ENCODE peak calls at places on chromosomes 3 and 15, in eight cellular contexts. One of them, this sample, is unnamed.

GRCh38 chr3:193897791-193898190 is 238.2 kb upstream of the HES1 start:
- DNase-seq in bronchial epithelial cell: no peak
- DNase-seq in glutamatergic neuron: no peak
- DNase-seq in putamen: no peak
- DNase-seq in activated CD8-positive, alpha-beta memory T cell treated with anti-CD3 and anti-CD28 coated beads for 48 hours: no peak
- DNase-seq in activated naive CD4-positive, alpha-beta T cell treated with anti-CD3 and anti-CD28 coated beads, Interleukin-2, amount 10 ng/mL, durations not matched to agents 7 days and 5 days: no peak
- DNase-seq in CD8-positive, alpha-beta memory T cell: no peak
- DNase-seq in osteocyte: no peak
- DNase-seq in this sample: no peak

GRCh38 chr15:66703540-66703941 is 1.5 kb downstream of the SMAD6 start:
- DNase-seq in bronchial epithelial cell: no peak
- DNase-seq in glutamatergic neuron: peak; percentile 66
- DNase-seq in putamen: no peak
- DNase-seq in activated CD8-positive, alpha-beta memory T cell treated with anti-CD3 and anti-CD28 coated beads for 48 hours: no peak
- DNase-seq in activated naive CD4-positive, alpha-beta T cell treated with anti-CD3 and anti-CD28 coated beads, Interleukin-2, amount 10 ng/mL, durations not matched to agents 7 days and 5 days: peak; percentile 49
- DNase-seq in CD8-positive, alpha-beta memory T cell: peak; percentile 17
- DNase-seq in osteocyte: no peak
- DNase-seq in this sample: no peak

GRCh38 chr3:69324362-69325025 is 61.4 kb downstream of the FRMD4B start:
- DNase-seq in bronchial epithelial cell: no peak
- DNase-seq in glutamatergic neuron: no peak
- DNase-seq in putamen: no peak
- DNase-seq in activated CD8-positive, alpha-beta memory T cell treated with anti-CD3 and anti-CD28 coated beads for 48 hours: no peak
- DNase-seq in activated naive CD4-positive, alpha-beta T cell treated with anti-CD3 and anti-CD28 coated beads, Interleukin-2, amount 10 ng/mL, durations not matched to agents 7 days and 5 days: no peak
- DNase-seq in CD8-positive, alpha-beta memory T cell: no peak
- DNase-seq in osteocyte: no peak
- DNase-seq in this sample: peak; percentile 39

GRCh38 chr3:63015614-63016016 is 140.4 kb upstream of the CADPS start:
- DNase-seq in bronchial epithelial cell: no peak
- DNase-seq in glutamatergic neuron: peak; percentile 83
- DNase-seq in putamen: no peak
- DNase-seq in activated CD8-positive, alpha-beta memory T cell treated with anti-CD3 and anti-CD28 coated beads for 48 hours: no peak
- DNase-seq in activated naive CD4-positive, alpha-beta T cell treated with anti-CD3 and anti-CD28 coated beads, Interleukin-2, amount 10 ng/mL, durations not matched to agents 7 days and 5 days: no peak
- DNase-seq in CD8-positive, alpha-beta memory T cell: no peak
- DNase-seq in osteocyte: no peak
- DNase-seq in this sample: peak; percentile 62

GRCh38 chr3:38585791-38586420 is 63.6 kb downstream of the SCN5A start:
- DNase-seq in bronchial epithelial cell: no peak
- DNase-seq in glutamatergic neuron: no peak
- DNase-seq in putamen: no peak
- DNase-seq in activated CD8-positive, alpha-beta memory T cell treated with anti-CD3 and anti-CD28 coated beads for 48 hours: no peak
- DNase-seq in activated naive CD4-positive, alpha-beta T cell treated with anti-CD3 and anti-CD28 coated beads, Interleukin-2, amount 10 ng/mL, durations not matched to agents 7 days and 5 days: peak; percentile 11
- DNase-seq in CD8-positive, alpha-beta memory T cell: no peak
- DNase-seq in osteocyte: peak; percentile 72
- DNase-seq in this sample: no peak

GRCh38 chr15:67108122-67108871 is 42.9 kb downstream of the SMAD3 start:
- DNase-seq in bronchial epithelial cell: no peak
- DNase-seq in glutamatergic neuron: no peak
- DNase-seq in putamen: no peak
- DNase-seq in activated CD8-positive, alpha-beta memory T cell treated with anti-CD3 and anti-CD28 coated beads for 48 hours: no peak
- DNase-seq in activated naive CD4-positive, alpha-beta T cell treated with anti-CD3 and anti-CD28 coated beads, Interleukin-2, amount 10 ng/mL, durations not matched to agents 7 days and 5 days: no peak
- DNase-seq in CD8-positive, alpha-beta memory T cell: no peak
- DNase-seq in osteocyte: no peak
- DNase-seq in this sample: no peak

GRCh38 chr15:79427781-79428598 is 4.1 kb upstream of the MINAR1 start:
- DNase-seq in bronchial epithelial cell: no peak
- DNase-seq in glutamatergic neuron: no peak
- DNase-seq in putamen: no peak
- DNase-seq in activated CD8-positive, alpha-beta memory T cell treated with anti-CD3 and anti-CD28 coated beads for 48 hours: no peak
- DNase-seq in activated naive CD4-positive, alpha-beta T cell treated with anti-CD3 and anti-CD28 coated beads, Interleukin-2, amount 10 ng/mL, durations not matched to agents 7 days and 5 days: no peak
- DNase-seq in CD8-positive, alpha-beta memory T cell: no peak
- DNase-seq in osteocyte: no peak
- DNase-seq in this sample: no peak

GRCh38 chr15:69862540-69862939 is 235.2 kb downstream of the TLE3 start:
- DNase-seq in bronchial epithelial cell: no peak
- DNase-seq in glutamatergic neuron: no peak
- DNase-seq in putamen: no peak
- DNase-seq in activated CD8-positive, alpha-beta memory T cell treated with anti-CD3 and anti-CD28 coated beads for 48 hours: no peak
- DNase-seq in activated naive CD4-positive, alpha-beta T cell treated with anti-CD3 and anti-CD28 coated beads, Interleukin-2, amount 10 ng/mL, durations not matched to agents 7 days and 5 days: no peak
- DNase-seq in CD8-positive, alpha-beta memory T cell: no peak
- DNase-seq in osteocyte: no peak
- DNase-seq in this sample: no peak

GRCh38 chr15:74122403-74123130 is 7.8 kb upstream of the ISLR2 start:
- DNase-seq in bronchial epithelial cell: no peak
- DNase-seq in glutamatergic neuron: no peak
- DNase-seq in putamen: no peak
- DNase-seq in activated CD8-positive, alpha-beta memory T cell treated with anti-CD3 and anti-CD28 coated beads for 48 hours: no peak
- DNase-seq in activated naive CD4-positive, alpha-beta T cell treated with anti-CD3 and anti-CD28 coated beads, Interleukin-2, amount 10 ng/mL, durations not matched to agents 7 days and 5 days: no peak
- DNase-seq in CD8-positive, alpha-beta memory T cell: no peak
- DNase-seq in osteocyte: no peak
- DNase-seq in this sample: no peak

GRCh38 chr15:68983821-68984517 is 30.5 kb upstream of the NOX5 start:
- DNase-seq in bronchial epithelial cell: no peak
- DNase-seq in glutamatergic neuron: no peak
- DNase-seq in putamen: no peak
- DNase-seq in activated CD8-positive, alpha-beta memory T cell treated with anti-CD3 and anti-CD28 coated beads for 48 hours: no peak
- DNase-seq in activated naive CD4-positive, alpha-beta T cell treated with anti-CD3 and anti-CD28 coated beads, Interleukin-2, amount 10 ng/mL, durations not matched to agents 7 days and 5 days: no peak
- DNase-seq in CD8-positive, alpha-beta memory T cell: no peak
- DNase-seq in osteocyte: no peak
- DNase-seq in this sample: no peak

GRCh38 chr15:72585659-72586058 is 68.8 kb upstream of the GOLGA6B start:
- DNase-seq in bronchial epithelial cell: peak; percentile 9
- DNase-seq in glutamatergic neuron: no peak
- DNase-seq in putamen: no peak
- DNase-seq in activated CD8-positive, alpha-beta memory T cell treated with anti-CD3 and anti-CD28 coated beads for 48 hours: no peak
- DNase-seq in activated naive CD4-positive, alpha-beta T cell treated with anti-CD3 and anti-CD28 coated beads, Interleukin-2, amount 10 ng/mL, durations not matched to agents 7 days and 5 days: no peak
- DNase-seq in CD8-positive, alpha-beta memory T cell: no peak
- DNase-seq in osteocyte: no peak
- DNase-seq in this sample: peak; percentile 35

GRCh38 chr15:90552162-90552928 is 22.6 kb downstream of the CRTC3 start:
- DNase-seq in bronchial epithelial cell: no peak
- DNase-seq in glutamatergic neuron: no peak
- DNase-seq in putamen: no peak
- DNase-seq in activated CD8-positive, alpha-beta memory T cell treated with anti-CD3 and anti-CD28 coated beads for 48 hours: no peak
- DNase-seq in activated naive CD4-positive, alpha-beta T cell treated with anti-CD3 and anti-CD28 coated beads, Interleukin-2, amount 10 ng/mL, durations not matched to agents 7 days and 5 days: no peak
- DNase-seq in CD8-positive, alpha-beta memory T cell: no peak
- DNase-seq in osteocyte: no peak
- DNase-seq in this sample: no peak

GRCh38 chr3:39378092-39378491 is 5.1 kb upstream of the SLC25A38 start:
- DNase-seq in bronchial epithelial cell: peak; percentile 65
- DNase-seq in glutamatergic neuron: peak; percentile 40
- DNase-seq in putamen: peak; percentile 16
- DNase-seq in activated CD8-positive, alpha-beta memory T cell treated with anti-CD3 and anti-CD28 coated beads for 48 hours: no peak
- DNase-seq in activated naive CD4-positive, alpha-beta T cell treated with anti-CD3 and anti-CD28 coated beads, Interleukin-2, amount 10 ng/mL, durations not matched to agents 7 days and 5 days: peak; percentile 78
- DNase-seq in CD8-positive, alpha-beta memory T cell: peak; percentile 52
- DNase-seq in osteocyte: no peak
- DNase-seq in this sample: peak; percentile 66

GRCh38 chr3:138933068-138933668 is 13.8 kb downstream of the FOXL2 start:
- DNase-seq in bronchial epithelial cell: no peak
- DNase-seq in glutamatergic neuron: no peak
- DNase-seq in putamen: no peak
- DNase-seq in activated CD8-positive, alpha-beta memory T cell treated with anti-CD3 and anti-CD28 coated beads for 48 hours: no peak
- DNase-seq in activated naive CD4-positive, alpha-beta T cell treated with anti-CD3 and anti-CD28 coated beads, Interleukin-2, amount 10 ng/mL, durations not matched to agents 7 days and 5 days: no peak
- DNase-seq in CD8-positive, alpha-beta memory T cell: no peak
- DNase-seq in osteocyte: no peak
- DNase-seq in this sample: no peak

GRCh38 chr15:40365624-40366023 is 7.6 kb downstream of the DISP2 start:
- DNase-seq in bronchial epithelial cell: no peak
- DNase-seq in glutamatergic neuron: no peak
- DNase-seq in putamen: no peak
- DNase-seq in activated CD8-positive, alpha-beta memory T cell treated with anti-CD3 and anti-CD28 coated beads for 48 hours: no peak
- DNase-seq in activated naive CD4-positive, alpha-beta T cell treated with anti-CD3 and anti-CD28 coated beads, Interleukin-2, amount 10 ng/mL, durations not matched to agents 7 days and 5 days: no peak
- DNase-seq in CD8-positive, alpha-beta memory T cell: no peak
- DNase-seq in osteocyte: no peak
- DNase-seq in this sample: no peak

GRCh38 chr3:11136871-11137626 is 17.2 kb upstream of the HRH1 start:
- DNase-seq in bronchial epithelial cell: peak; percentile 100
- DNase-seq in glutamatergic neuron: no peak
- DNase-seq in putamen: no peak
- DNase-seq in activated CD8-positive, alpha-beta memory T cell treated with anti-CD3 and anti-CD28 coated beads for 48 hours: no peak
- DNase-seq in activated naive CD4-positive, alpha-beta T cell treated with anti-CD3 and anti-CD28 coated beads, Interleukin-2, amount 10 ng/mL, durations not matched to agents 7 days and 5 days: no peak
- DNase-seq in CD8-positive, alpha-beta memory T cell: no peak
- DNase-seq in osteocyte: no peak
- DNase-seq in this sample: no peak

GRCh38 chr15:94297543-94297942 is 66.2 kb downstream of the MCTP2 start:
- DNase-seq in bronchial epithelial cell: no peak
- DNase-seq in glutamatergic neuron: no peak
- DNase-seq in putamen: no peak
- DNase-seq in activated CD8-positive, alpha-beta memory T cell treated with anti-CD3 and anti-CD28 coated beads for 48 hours: no peak
- DNase-seq in activated naive CD4-positive, alpha-beta T cell treated with anti-CD3 and anti-CD28 coated beads, Interleukin-2, amount 10 ng/mL, durations not matched to agents 7 days and 5 days: no peak
- DNase-seq in CD8-positive, alpha-beta memory T cell: no peak
- DNase-seq in osteocyte: no peak
- DNase-seq in this sample: no peak

GRCh38 chr3:77042892-77043291 is 3.0 kb downstream of the ROBO2 start:
- DNase-seq in bronchial epithelial cell: no peak
- DNase-seq in glutamatergic neuron: no peak
- DNase-seq in putamen: peak; percentile 42
- DNase-seq in activated CD8-positive, alpha-beta memory T cell treated with anti-CD3 and anti-CD28 coated beads for 48 hours: no peak
- DNase-seq in activated naive CD4-positive, alpha-beta T cell treated with anti-CD3 and anti-CD28 coated beads, Interleukin-2, amount 10 ng/mL, durations not matched to agents 7 days and 5 days: no peak
- DNase-seq in CD8-positive, alpha-beta memory T cell: no peak
- DNase-seq in osteocyte: no peak
- DNase-seq in this sample: no peak

GRCh38 chr3:11085078-11085840 is 69.0 kb upstream of the HRH1 start:
- DNase-seq in bronchial epithelial cell: peak; percentile 36
- DNase-seq in glutamatergic neuron: no peak
- DNase-seq in putamen: no peak
- DNase-seq in activated CD8-positive, alpha-beta memory T cell treated with anti-CD3 and anti-CD28 coated beads for 48 hours: no peak
- DNase-seq in activated naive CD4-positive, alpha-beta T cell treated with anti-CD3 and anti-CD28 coated beads, Interleukin-2, amount 10 ng/mL, durations not matched to agents 7 days and 5 days: no peak
- DNase-seq in CD8-positive, alpha-beta memory T cell: no peak
- DNase-seq in osteocyte: no peak
- DNase-seq in this sample: no peak

GRCh38 chr15:39685999-39686613 is 96.5 kb downstream of the FSIP1 start:
- DNase-seq in bronchial epithelial cell: peak; percentile 52
- DNase-seq in glutamatergic neuron: peak; percentile 28
- DNase-seq in putamen: peak; percentile 16
- DNase-seq in activated CD8-positive, alpha-beta memory T cell treated with anti-CD3 and anti-CD28 coated beads for 48 hours: no peak
- DNase-seq in activated naive CD4-positive, alpha-beta T cell treated with anti-CD3 and anti-CD28 coated beads, Interleukin-2, amount 10 ng/mL, durations not matched to agents 7 days and 5 days: peak; percentile 51
- DNase-seq in CD8-positive, alpha-beta memory T cell: peak; percentile 25
- DNase-seq in osteocyte: no peak
- DNase-seq in this sample: peak; percentile 51

GRCh38 chr3:149547413-149547812 is 72.9 kb downstream of the TM4SF4 start:
- DNase-seq in bronchial epithelial cell: no peak
- DNase-seq in glutamatergic neuron: no peak
- DNase-seq in putamen: peak; percentile 57
- DNase-seq in activated CD8-positive, alpha-beta memory T cell treated with anti-CD3 and anti-CD28 coated beads for 48 hours: no peak
- DNase-seq in activated naive CD4-positive, alpha-beta T cell treated with anti-CD3 and anti-CD28 coated beads, Interleukin-2, amount 10 ng/mL, durations not matched to agents 7 days and 5 days: no peak
- DNase-seq in CD8-positive, alpha-beta memory T cell: no peak
- DNase-seq in osteocyte: no peak
- DNase-seq in this sample: no peak

GRCh38 chr15:87712211-87712610 is 544.3 kb downstream of the NTRK3 start:
- DNase-seq in bronchial epithelial cell: no peak
- DNase-seq in glutamatergic neuron: no peak
- DNase-seq in putamen: no peak
- DNase-seq in activated CD8-positive, alpha-beta memory T cell treated with anti-CD3 and anti-CD28 coated beads for 48 hours: no peak
- DNase-seq in activated naive CD4-positive, alpha-beta T cell treated with anti-CD3 and anti-CD28 coated beads, Interleukin-2, amount 10 ng/mL, durations not matched to agents 7 days and 5 days: no peak
- DNase-seq in CD8-positive, alpha-beta memory T cell: no peak
- DNase-seq in osteocyte: no peak
- DNase-seq in this sample: no peak

GRCh38 chr3:146250449-146251382 is at the start of gene PLSCR4:
- DNase-seq in bronchial epithelial cell: peak; percentile 10
- DNase-seq in glutamatergic neuron: peak; percentile 48
- DNase-seq in putamen: peak; percentile 25
- DNase-seq in activated CD8-positive, alpha-beta memory T cell treated with anti-CD3 and anti-CD28 coated beads for 48 hours: no peak
- DNase-seq in activated naive CD4-positive, alpha-beta T cell treated with anti-CD3 and anti-CD28 coated beads, Interleukin-2, amount 10 ng/mL, durations not matched to agents 7 days and 5 days: peak; percentile 41
- DNase-seq in CD8-positive, alpha-beta memory T cell: no peak
- DNase-seq in osteocyte: no peak
- DNase-seq in this sample: peak; percentile 71

GRCh38 chr3:130849111-130849552 is 44.8 kb upstream of the ATP2C1 start:
- DNase-seq in bronchial epithelial cell: peak; percentile 26
- DNase-seq in glutamatergic neuron: no peak
- DNase-seq in putamen: no peak
- DNase-seq in activated CD8-positive, alpha-beta memory T cell treated with anti-CD3 and anti-CD28 coated beads for 48 hours: no peak
- DNase-seq in activated naive CD4-positive, alpha-beta T cell treated with anti-CD3 and anti-CD28 coated beads, Interleukin-2, amount 10 ng/mL, durations not matched to agents 7 days and 5 days: no peak
- DNase-seq in CD8-positive, alpha-beta memory T cell: no peak
- DNase-seq in osteocyte: no peak
- DNase-seq in this sample: peak; percentile 39

GRCh38 chr3:63450023-63450422 is 171.9 kb downstream of the SYNPR start:
- DNase-seq in bronchial epithelial cell: peak; percentile 79
- DNase-seq in glutamatergic neuron: no peak
- DNase-seq in putamen: no peak
- DNase-seq in activated CD8-positive, alpha-beta memory T cell treated with anti-CD3 and anti-CD28 coated beads for 48 hours: no peak
- DNase-seq in activated naive CD4-positive, alpha-beta T cell treated with anti-CD3 and anti-CD28 coated beads, Interleukin-2, amount 10 ng/mL, durations not matched to agents 7 days and 5 days: no peak
- DNase-seq in CD8-positive, alpha-beta memory T cell: no peak
- DNase-seq in osteocyte: no peak
- DNase-seq in this sample: no peak

GRCh38 chr3:52685285-52685704 is 418 bp downstream of the PBRM1 start:
- DNase-seq in bronchial epithelial cell: peak; percentile 25
- DNase-seq in glutamatergic neuron: peak; percentile 86
- DNase-seq in putamen: peak; percentile 84
- DNase-seq in activated CD8-positive, alpha-beta memory T cell treated with anti-CD3 and anti-CD28 coated beads for 48 hours: peak; percentile 48
- DNase-seq in activated naive CD4-positive, alpha-beta T cell treated with anti-CD3 and anti-CD28 coated beads, Interleukin-2, amount 10 ng/mL, durations not matched to agents 7 days and 5 days: peak; percentile 84
- DNase-seq in CD8-positive, alpha-beta memory T cell: peak; percentile 69
- DNase-seq in osteocyte: peak; percentile 91
- DNase-seq in this sample: peak; percentile 97

GRCh38 chr3:168582503-168582902 is 486.8 kb upstream of the GOLIM4 start:
- DNase-seq in bronchial epithelial cell: no peak
- DNase-seq in glutamatergic neuron: no peak
- DNase-seq in putamen: no peak
- DNase-seq in activated CD8-positive, alpha-beta memory T cell treated with anti-CD3 and anti-CD28 coated beads for 48 hours: no peak
- DNase-seq in activated naive CD4-positive, alpha-beta T cell treated with anti-CD3 and anti-CD28 coated beads, Interleukin-2, amount 10 ng/mL, durations not matched to agents 7 days and 5 days: no peak
- DNase-seq in CD8-positive, alpha-beta memory T cell: no peak
- DNase-seq in osteocyte: no peak
- DNase-seq in this sample: no peak

GRCh38 chr15:56174649-56175048 is 69.0 kb downstream of the RFX7 start:
- DNase-seq in bronchial epithelial cell: no peak
- DNase-seq in glutamatergic neuron: no peak
- DNase-seq in putamen: no peak
- DNase-seq in activated CD8-positive, alpha-beta memory T cell treated with anti-CD3 and anti-CD28 coated beads for 48 hours: no peak
- DNase-seq in activated naive CD4-positive, alpha-beta T cell treated with anti-CD3 and anti-CD28 coated beads, Interleukin-2, amount 10 ng/mL, durations not matched to agents 7 days and 5 days: no peak
- DNase-seq in CD8-positive, alpha-beta memory T cell: no peak
- DNase-seq in osteocyte: no peak
- DNase-seq in this sample: no peak

GRCh38 chr3:128070898-128071591 is 18.8 kb downstream of the SEC61A1 start:
- DNase-seq in bronchial epithelial cell: no peak
- DNase-seq in glutamatergic neuron: no peak
- DNase-seq in putamen: no peak
- DNase-seq in activated CD8-positive, alpha-beta memory T cell treated with anti-CD3 and anti-CD28 coated beads for 48 hours: no peak
- DNase-seq in activated naive CD4-positive, alpha-beta T cell treated with anti-CD3 and anti-CD28 coated beads, Interleukin-2, amount 10 ng/mL, durations not matched to agents 7 days and 5 days: no peak
- DNase-seq in CD8-positive, alpha-beta memory T cell: no peak
- DNase-seq in osteocyte: no peak
- DNase-seq in this sample: peak; percentile 24